ENCODE peak calls at places on chromosomes 16 and 17, in four cellular contexts. E is esophagus squamous epithelium, B is transverse colon, F is heart left ventricle. D is an unnamed sample. For H3K4me1 and H3K9me3, the result is how much of the 10 kb centered on the place peaks cover.

GRCh38 chr17:27553019-27553511 is 77.9 kb upstream of the LGALS9 start:
- DNase-seq in B (peak), E (no peak), F (no peak), D (no peak)

GRCh38 chr16:67936124-67936875 is at the start of gene PSMB10:
- DNase-seq in E (peak), F (peak), B (no peak), D (peak)

GRCh38 chr17:55742272-55743102 is 8.4 kb upstream of the PCTP start:
- DNase-seq in B (no peak), E (no peak), F (no peak), D (no peak)

GRCh38 chr17:57498443-57498842 is 242.1 kb downstream of the MSI2 start:
- DNase-seq in B (no peak), E (no peak), F (no peak), D (peak)

GRCh38 chr16:71367243-71367976 is 8.9 kb downstream of the CALB2 start:
- DNase-seq in E (no peak), B (peak), F (no peak), D (no peak)

GRCh38 chr16:60414617-60415016 is 1621.6 kb downstream of the CDH8 start:
- DNase-seq in E (no peak), F (no peak), B (no peak), D (no peak)

GRCh38 chr17:64420143-64420670 is 28.7 kb upstream of the MILR1 start:
- DNase-seq in B (no peak), E (no peak), F (peak), D (no peak)

GRCh38 chr17:77366558-77367245 is 225.9 kb downstream of the SEC14L1 start:
- DNase-seq in E (no peak), B (peak), F (no peak), D (peak)

GRCh38 chr16:9311303-9311954 is 220.0 kb downstream of the HAPSTR1 start:
- DNase-seq in F (no peak), E (no peak), B (peak), D (no peak)

GRCh38 chr17:48479014-48479402 is 49.0 kb upstream of the SKAP1 start:
- DNase-seq in E (no peak), B (no peak), F (no peak), D (no peak)

GRCh38 chr17:67992541-67993152 is 3.6 kb downstream of the C17orf58 start:
- DNase-seq in B (no peak), F (no peak), E (no peak), D (no peak)

GRCh38 chr17:3043737-3044365 is 19.6 kb downstream of the OR1D5 start:
- DNase-seq in B (no peak), E (no peak), F (no peak), D (no peak)

GRCh38 chr17:3049705-3050295 is 13.6 kb downstream of the OR1D5 start:
- DNase-seq in E (no peak), B (no peak), F (no peak), D (no peak)

GRCh38 chr17:3046753-3047152 is 16.7 kb downstream of the OR1D5 start:
- DNase-seq in B (no peak), F (no peak), E (no peak), D (no peak)

DNA sequence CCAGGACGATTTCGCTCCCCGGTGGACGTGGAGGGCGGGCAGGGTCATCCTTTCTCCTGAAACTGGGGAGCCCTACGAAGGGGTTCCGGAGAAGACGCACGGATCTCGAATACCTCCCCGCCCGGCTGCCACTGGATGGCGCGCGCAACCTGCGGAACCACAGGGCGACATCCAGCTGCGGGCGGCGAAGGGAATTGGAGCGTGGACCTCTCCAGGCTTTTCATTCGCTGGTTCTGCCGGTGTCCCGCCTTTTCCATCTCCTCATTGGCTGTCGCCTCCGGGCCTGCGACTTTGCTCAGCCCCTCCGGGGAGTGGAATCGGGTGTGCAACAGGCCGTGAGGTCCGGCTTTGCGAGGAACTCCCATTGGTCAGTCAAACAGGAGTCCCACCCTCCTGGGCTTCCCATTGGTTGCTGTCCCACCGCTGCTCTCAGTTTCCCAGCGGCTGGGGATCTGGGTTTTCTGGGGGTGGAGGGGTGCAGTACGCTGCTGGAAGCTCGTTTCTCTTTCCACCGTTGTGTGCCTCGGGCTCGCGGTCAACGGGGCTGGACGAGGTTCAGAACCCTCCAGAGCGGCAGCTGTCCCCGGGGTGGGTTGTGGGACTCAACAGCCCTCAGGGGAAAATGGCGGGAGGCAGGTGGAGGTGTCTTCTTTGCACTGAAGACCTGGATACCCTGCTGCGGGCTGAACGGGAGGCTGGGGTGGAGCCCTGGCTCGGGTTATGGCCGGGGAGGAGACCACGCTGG is 14.5 kb downstream of the OR1D5 start:
- DNase-seq in B (peak), E (peak), F (peak), D (peak)
- TF ChIP-seq POLR2A in B (peak), E (no peak), F (peak), D (no peak)

GRCh38 chr17:78896834-78897638 is 6.0 kb downstream of the CEP295NL start:
- DNase-seq in B (no peak), F (no peak), E (no peak), D (no peak)

GRCh38 chr17:78897639-78897996 is 5.4 kb downstream of the CEP295NL start:
- DNase-seq in B (no peak), F (no peak), E (no peak), D (no peak)

GRCh38 chr17:78896091-78896833 is 6.7 kb downstream of the CEP295NL start:
- DNase-seq in F (no peak), B (no peak), E (no peak), D (no peak)

GRCh38 chr17:78893684-78894083 is 9.3 kb downstream of the CEP295NL start:
- DNase-seq in E (no peak), F (no peak), B (no peak), D (no peak)

GRCh38 chr17:78895322-78895721 is 7.7 kb downstream of the CEP295NL start:
- DNase-seq in B (no peak), E (no peak), F (no peak), D (no peak)
- H3K4me1 ChIP-seq in B (under half), E (half or more), F (half or more), D (under half)

GRCh38 chr16:64826374-64826773 is 295.5 kb downstream of the CDH11 start:
- DNase-seq in B (no peak), E (no peak), F (no peak), D (no peak)

GRCh38 chr16:64829678-64830077 is 292.2 kb downstream of the CDH11 start:
- DNase-seq in E (no peak), B (no peak), F (no peak), D (no peak)

GRCh38 chr16:64830653-64831052 is 291.2 kb downstream of the CDH11 start:
- DNase-seq in F (no peak), E (no peak), B (no peak), D (no peak)
- H3K9me3 ChIP-seq in F (under half), E (under half), B (under half), D (under half)

DNA sequence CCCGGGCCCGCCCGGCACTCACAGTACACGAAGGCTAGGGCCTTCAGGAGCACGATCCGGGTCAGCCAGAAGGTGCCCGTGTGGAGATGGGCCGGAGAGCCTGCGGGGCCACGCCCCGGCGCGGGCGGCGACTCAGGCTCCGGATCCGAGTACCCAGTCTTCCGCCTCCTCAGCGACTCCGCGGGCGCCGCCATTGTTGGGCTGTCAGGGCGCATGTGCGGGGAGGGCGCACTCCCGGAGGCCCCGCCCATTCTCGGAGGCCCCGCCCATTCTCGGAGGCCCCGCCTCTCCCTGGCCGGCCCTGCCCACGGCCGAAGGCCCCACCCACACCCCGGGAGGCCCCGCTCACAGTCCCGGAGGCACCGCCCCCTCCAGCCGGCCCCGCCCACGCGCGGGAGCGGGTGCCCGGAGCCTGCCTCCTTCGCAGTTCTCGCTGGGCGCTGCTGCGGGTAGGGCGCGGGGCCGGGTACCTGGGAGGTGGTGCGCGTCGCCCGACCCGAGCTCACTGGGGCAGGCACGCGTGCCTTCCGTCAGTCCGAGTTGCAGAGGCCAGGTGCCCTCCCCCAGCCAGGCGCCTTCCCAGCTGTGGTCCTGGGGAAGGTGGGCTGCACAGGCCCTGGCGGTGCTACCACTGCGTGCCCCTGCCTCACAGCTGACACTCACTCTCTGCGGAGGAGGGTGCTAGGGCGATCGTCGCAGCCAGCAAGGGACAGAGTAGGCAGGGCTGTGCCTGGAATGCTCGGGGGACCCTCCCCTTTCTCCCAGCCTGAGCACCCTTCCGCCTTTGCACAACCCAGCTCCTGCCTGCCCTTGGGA is at the start of gene LMF1:
- DNase-seq in B (peak), E (peak), F (peak), D (peak)
- TF ChIP-seq POLR2A in B (peak), E (peak), F (peak), D (no peak)

DNA sequence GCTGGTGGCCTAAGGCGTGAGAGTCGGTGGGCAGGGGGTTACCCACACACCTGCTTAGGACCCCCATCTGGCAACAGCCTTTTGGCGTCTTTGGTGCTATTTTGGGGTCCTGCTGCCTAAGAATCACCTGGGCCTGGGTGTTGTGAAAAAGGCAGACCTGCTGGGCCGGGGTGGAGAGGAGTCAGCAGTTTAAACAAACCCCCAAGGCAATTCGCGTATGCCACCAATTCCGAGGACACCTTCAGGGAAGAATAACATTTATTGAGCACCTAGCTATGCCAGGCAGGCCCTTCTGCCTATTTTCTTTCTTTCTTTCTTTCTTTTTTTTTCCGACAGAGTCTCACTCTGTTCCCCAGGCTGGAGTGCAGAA is 53.9 kb upstream of the TOB1 start:
- DNase-seq in E (no peak), F (no peak), B (no peak), D (no peak)
- H3K4me1 ChIP-seq in E (under half), F (half or more), B (half or more), D (under half)

GRCh38 chr16:5903797-5904196 is 806.2 kb upstream of the EEF2KMT start:
- DNase-seq in F (no peak), B (no peak), E (no peak), D (no peak)

GRCh38 chr16:5907544-5907943 is 809.9 kb upstream of the EEF2KMT start:
- DNase-seq in B (no peak), F (no peak), E (no peak), D (no peak)

GRCh38 chr16:5903153-5903552 is 805.6 kb upstream of the EEF2KMT start:
- DNase-seq in F (no peak), B (no peak), E (no peak), D (no peak)

GRCh38 chr16:5906351-5906750 is 808.8 kb upstream of the EEF2KMT start:
- DNase-seq in B (no peak), F (no peak), E (no peak), D (no peak)

GRCh38 chr16:5905935-5906334 is 808.3 kb upstream of the EEF2KMT start:
- DNase-seq in E (no peak), F (no peak), B (no peak), D (no peak)
- H3K9me3 ChIP-seq in E (under half), F (under half), B (under half), D (under half)

DNA sequence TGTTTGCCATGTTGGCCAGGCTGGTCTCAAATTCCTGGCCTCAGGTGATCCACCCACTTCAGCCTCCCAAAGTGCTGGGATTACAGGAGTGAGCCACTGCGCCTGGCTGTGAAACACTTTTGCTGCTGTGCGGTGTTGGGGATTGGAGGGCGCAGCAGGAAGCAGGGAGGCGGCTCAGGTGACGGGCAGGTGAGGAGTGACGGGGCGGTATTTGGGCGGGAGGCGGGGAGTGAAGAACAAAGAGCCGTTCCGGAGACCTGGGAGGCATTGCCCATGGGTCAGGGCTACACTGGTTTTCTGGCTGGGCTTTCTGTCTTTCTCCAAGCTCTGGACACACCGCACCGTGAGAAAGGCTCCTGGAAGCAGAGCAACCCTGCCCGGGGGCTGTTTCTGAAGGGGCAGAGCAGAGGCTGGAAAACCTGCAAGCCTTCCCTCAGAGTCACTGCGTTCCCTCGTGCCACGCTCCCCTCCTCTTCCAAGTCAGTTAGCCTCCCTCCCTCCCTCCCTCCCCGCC is 22.1 kb downstream of the CRISPLD2 start:
- DNase-seq in E (no peak), B (peak), F (no peak), D (no peak)
- TF ChIP-seq POLR2A in E (peak), B (peak), F (no peak), D (no peak)

DNA sequence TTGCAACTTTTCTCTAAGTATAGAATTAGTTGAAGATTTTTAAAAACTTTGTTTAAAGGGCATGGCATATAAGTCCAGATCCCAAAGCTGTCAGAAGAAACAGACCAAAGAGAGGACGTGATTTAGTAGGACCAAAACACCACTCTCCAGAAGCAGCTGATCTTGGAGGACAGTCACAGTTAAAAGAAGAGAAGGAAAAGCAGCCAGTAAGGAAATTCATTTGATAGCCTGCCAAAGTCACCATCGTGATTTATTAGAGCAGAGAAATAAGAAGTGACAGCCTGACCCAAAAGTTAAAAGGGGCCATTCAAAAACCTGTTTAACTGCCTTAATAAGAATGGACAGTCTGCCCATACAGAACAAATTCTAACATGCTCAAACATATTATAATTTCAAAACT is 37.1 kb downstream of the SNN start:
- DNase-seq in E (no peak), F (no peak), B (no peak), D (no peak)
- H3K4me1 ChIP-seq in E (under half), F (under half), B (under half), D (under half)